ENCODE peak calls at places on chromosomes 3 and 15, in nine cellular contexts. O is left ventricle myocardium inferior, V is upper lobe of left lung, Z is epithelial cell of esophagus, R is HFFc6, K is keratinocyte, W is neural crest cell, T is AG04449, F is D721Med. X is an unnamed sample.

GRCh38 chr3:95172144-95172543 is 1109.3 kb downstream of the NSUN3 start:
- DNase-seq in V (no peak), W (no peak), K (no peak), Z (no peak), R (no peak), O (no peak), T (no peak), F (no peak), X (no peak)

GRCh38 chr3:149162007-149162406 is 32.6 kb downstream of the HPS3 start:
- DNase-seq in V (no peak), W (no peak), K (no peak), T (no peak), R (no peak), O (no peak), Z (no peak), F (no peak), X (no peak)

GRCh38 chr3:71092665-71093064 is 490.9 kb downstream of the FOXP1 start:
- DNase-seq in R (no peak), W (no peak), O (no peak), K (no peak), V (no peak), T (no peak), F (no peak), Z (no peak), X (no peak)

GRCh38 chr3:81565066-81565465 is 196.4 kb downstream of the GBE1 start:
- DNase-seq in V (no peak), F (no peak), K (no peak), W (no peak), T (no peak), O (no peak), Z (peak), R (peak), X (no peak)

GRCh38 chr3:148269816-148270215 is 427.9 kb upstream of the AGTR1 start:
- DNase-seq in V (no peak), R (no peak), W (no peak), O (no peak), Z (peak), T (no peak), F (no peak), K (no peak), X (no peak)

GRCh38 chr3:54853573-54854404 is 74.1 kb downstream of the LRTM1 start:
- DNase-seq in W (peak), O (peak), Z (peak), V (peak), F (peak), T (no peak), R (peak), K (no peak), X (peak)

GRCh38 chr3:71805199-71805598 is 20.3 kb upstream of the PROK2 start:
- DNase-seq in T (no peak), F (no peak), V (no peak), K (no peak), O (no peak), W (no peak), R (no peak), Z (no peak), X (no peak)

GRCh38 chr15:69524296-69524695 is 71.7 kb downstream of the RPLP1 start:
- DNase-seq in V (no peak), K (no peak), R (no peak), T (no peak), F (no peak), W (no peak), O (no peak), Z (no peak), X (no peak)

GRCh38 chr3:119883461-119884160 is 101.7 kb downstream of the NR1I2 start:
- DNase-seq in K (no peak), O (no peak), T (no peak), V (no peak), Z (no peak), R (no peak), W (no peak), F (no peak), X (no peak)
- TF ChIP-seq CTCF in K (no peak), O (peak), T (no peak), V (no peak), Z (no peak), R (peak), W (peak), F (no peak), X (peak)

DNA sequence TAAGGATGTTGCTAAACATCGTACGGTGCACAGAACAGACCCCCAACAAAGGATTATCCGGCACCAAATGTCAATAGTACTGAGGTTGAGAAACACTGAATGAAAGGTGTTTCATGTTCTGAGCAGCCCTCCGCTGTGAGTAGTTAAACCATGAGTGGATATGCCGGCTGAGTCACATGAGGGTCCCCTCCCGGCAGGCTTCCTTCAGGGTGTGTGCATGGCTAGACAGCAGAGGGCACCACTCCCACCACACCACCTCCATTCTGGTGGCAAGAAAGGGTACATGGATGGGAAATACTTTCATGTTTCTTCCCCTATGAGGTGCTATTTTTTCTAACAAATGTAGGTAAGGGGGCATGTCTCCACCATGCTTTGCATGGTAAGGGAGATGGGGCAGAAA is 128.3 kb upstream of the SEMA6D start:
- DNase-seq in F (no peak), T (no peak), V (no peak), R (no peak), Z (no peak), W (no peak), O (no peak), K (no peak), X (no peak)
- TF ChIP-seq CTCF in F (peak), T (no peak), V (no peak), R (no peak), Z (no peak), W (no peak), O (no peak), K (no peak), X (no peak)

DNA sequence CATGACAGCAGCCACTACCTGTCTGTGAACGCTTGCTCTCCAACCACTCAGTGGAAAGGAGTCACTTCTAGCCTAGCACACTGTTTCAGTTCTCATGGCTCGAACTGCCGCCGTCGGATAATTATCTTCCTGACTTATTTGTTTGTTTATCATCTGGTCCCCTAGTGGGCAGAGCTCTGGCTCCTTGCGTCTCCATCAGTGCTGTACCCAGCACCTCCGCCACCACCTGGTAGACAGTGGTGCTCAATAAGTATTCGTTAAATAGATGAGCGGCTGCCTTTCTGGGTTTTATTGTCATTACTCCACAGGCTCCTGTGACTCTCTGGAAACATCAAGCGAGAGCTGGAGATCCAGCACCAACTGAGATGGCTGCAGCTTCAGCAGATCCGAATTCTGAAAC is 297.5 kb downstream of the NTRK3 start:
- DNase-seq in F (no peak), Z (no peak), V (no peak), O (no peak), K (no peak), R (no peak), W (no peak), T (no peak), X (no peak)
- TF ChIP-seq CTCF in F (no peak), Z (no peak), V (no peak), O (no peak), K (no peak), R (peak), W (peak), T (no peak), X (peak)

GRCh38 chr3:143119974-143120715 is 574 bp downstream of the CHST2 start:
- DNase-seq in K (no peak), R (no peak), W (peak), T (no peak), Z (peak), V (peak), O (peak), F (no peak), X (peak)

GRCh38 chr3:143122089-143122430 is 2.5 kb downstream of the CHST2 start:
- DNase-seq in K (no peak), T (no peak), Z (no peak), V (peak), R (no peak), W (no peak), F (no peak), O (no peak), X (no peak)

GRCh38 chr3:143120716-143121239 is 1.2 kb downstream of the CHST2 start:
- DNase-seq in F (no peak), O (no peak), T (no peak), Z (peak), K (no peak), V (peak), W (peak), R (peak), X (peak)

GRCh38 chr3:143122608-143123352 is 3.2 kb downstream of the CHST2 start:
- DNase-seq in T (no peak), V (no peak), F (no peak), Z (no peak), R (no peak), K (no peak), W (no peak), O (no peak), X (no peak)

DNA sequence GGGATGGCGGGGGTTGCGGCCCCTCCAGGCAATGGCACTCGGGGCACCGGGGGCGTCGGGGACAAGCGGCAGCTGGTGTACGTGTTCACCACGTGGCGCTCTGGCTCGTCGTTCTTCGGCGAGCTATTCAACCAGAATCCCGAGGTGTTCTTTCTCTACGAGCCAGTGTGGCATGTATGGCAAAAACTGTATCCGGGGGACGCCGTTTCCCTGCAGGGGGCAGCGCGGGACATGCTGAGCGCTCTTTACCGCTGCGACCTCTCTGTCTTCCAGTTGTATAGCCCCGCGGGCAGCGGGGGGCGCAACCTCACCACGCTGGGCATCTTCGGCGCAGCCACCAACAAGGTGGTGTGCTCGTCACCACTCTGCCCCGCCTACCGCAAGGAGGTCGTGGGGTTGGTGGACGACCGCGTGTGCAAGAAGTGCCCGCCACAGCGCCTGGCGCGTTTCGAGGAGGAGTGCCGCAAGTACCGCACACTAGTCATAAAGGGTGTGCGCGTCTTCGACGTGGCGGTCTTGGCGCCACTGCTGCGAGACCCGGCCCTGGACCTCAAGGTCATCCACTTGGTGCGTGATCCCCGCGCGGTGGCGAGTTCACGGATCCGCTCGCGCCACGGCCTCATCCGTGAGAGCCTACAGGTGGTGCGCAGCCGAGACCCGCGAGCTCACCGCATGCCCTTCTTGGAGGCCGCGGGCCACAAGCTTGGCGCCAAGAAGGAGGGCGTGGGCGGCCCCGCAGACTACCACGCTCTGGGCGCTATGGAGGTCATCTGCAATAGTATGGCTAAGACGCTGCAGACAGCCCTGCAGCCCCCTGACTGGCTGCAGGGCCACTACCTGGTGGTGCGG is 1.9 kb downstream of the CHST2 start:
- DNase-seq in T (no peak), K (no peak), F (peak), O (peak), W (peak), V (peak), R (peak), Z (peak), X (peak)
- TF ChIP-seq CTCF in T (peak), K (peak), F (peak), O (peak), W (peak), V (peak), R (peak), Z (no peak), X (peak)

GRCh38 chr3:10474847-10475246 is 30.5 kb downstream of the ATP2B2 start:
- DNase-seq in O (no peak), K (no peak), R (no peak), V (no peak), Z (no peak), W (no peak), T (no peak), F (no peak), X (no peak)
- TF ChIP-seq CTCF in O (no peak), K (no peak), R (no peak), V (no peak), Z (no peak), W (no peak), T (no peak), F (no peak), X (no peak)

DNA sequence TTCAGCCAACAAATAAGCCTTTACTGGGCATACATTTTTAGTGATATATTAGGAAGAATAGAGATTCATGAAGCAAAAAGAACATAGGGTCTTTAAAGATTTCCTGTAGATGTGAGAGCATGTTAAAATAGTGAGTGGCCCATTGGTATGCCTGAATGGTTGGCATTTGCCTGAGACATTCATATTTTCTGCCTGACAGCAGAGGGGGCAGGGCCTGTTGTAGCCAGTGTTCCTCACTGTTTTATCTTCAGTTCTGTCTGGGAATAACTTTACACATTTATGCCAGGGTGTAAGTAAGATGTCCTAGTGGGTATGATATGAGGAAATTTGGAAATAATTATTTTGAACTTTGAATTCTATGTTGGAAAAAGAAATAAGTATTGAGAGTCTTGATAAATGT is 704.7 kb upstream of the ARPP21 start:
- DNase-seq in K (no peak), O (no peak), T (no peak), F (no peak), Z (no peak), R (no peak), W (no peak), V (no peak), X (no peak)
- TF ChIP-seq CTCF in K (no peak), O (no peak), T (no peak), F (no peak), Z (no peak), R (no peak), W (no peak), V (no peak), X (no peak)

DNA sequence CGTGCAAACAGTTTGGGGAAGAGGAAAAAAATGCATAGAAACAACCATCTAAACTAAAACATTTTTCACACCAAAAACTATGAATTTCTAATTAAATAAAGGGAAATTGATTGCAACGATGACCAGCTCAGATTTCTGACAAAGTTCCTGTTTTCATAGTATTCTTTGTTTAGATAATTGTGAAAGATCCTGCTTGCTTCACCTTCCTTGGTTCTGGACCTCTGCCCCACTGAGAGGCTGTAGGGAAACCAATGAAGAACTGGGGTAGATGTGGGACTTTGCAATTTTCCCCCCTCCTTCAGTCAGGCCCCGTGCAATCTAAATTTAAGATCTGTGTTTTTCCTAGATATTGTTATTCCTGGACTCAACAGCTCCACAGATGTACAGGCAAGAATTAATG is 13.8 kb upstream of the TEX264 start:
- DNase-seq in T (no peak), V (no peak), R (no peak), O (no peak), W (no peak), Z (no peak), K (no peak), F (no peak), X (no peak)
- TF ChIP-seq CTCF in T (no peak), V (no peak), R (no peak), O (no peak), W (no peak), Z (no peak), K (no peak), F (no peak), X (no peak)

DNA sequence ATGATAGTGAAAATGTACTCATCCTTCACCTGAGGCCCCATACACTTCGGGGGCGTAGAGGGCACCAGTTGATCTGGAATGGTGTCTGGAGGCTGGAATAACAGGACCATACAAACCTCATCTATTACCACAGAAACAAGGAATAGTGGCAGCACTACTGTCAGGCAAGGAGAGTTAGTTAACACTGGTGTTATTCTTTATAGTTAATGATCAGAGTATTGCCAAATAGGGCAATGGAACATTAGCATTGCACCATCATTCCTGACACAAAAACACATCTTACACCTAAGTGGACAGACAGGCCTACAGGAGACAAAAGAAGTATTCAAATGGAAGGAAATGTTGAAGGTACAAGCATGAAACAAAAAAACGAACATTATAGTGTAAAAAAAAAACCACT is 137.0 kb upstream of the UBP1 start:
- DNase-seq in Z (no peak), V (no peak), R (no peak), W (no peak), O (no peak), K (no peak), F (no peak), T (no peak), X (no peak)
- TF ChIP-seq CTCF in Z (no peak), V (no peak), R (no peak), W (no peak), O (no peak), K (no peak), F (no peak), T (no peak), X (no peak)

GRCh38 chr3:172465281-172465680 is 17.0 kb upstream of the GHSR start:
- DNase-seq in F (no peak), V (no peak), Z (no peak), T (no peak), R (no peak), K (no peak), O (no peak), W (no peak), X (no peak)

GRCh38 chr3:172464306-172464705 is 16.1 kb upstream of the GHSR start:
- DNase-seq in W (no peak), T (no peak), Z (no peak), V (no peak), F (no peak), R (no peak), O (no peak), K (no peak), X (no peak)

GRCh38 chr3:172456404-172456803 is 8.1 kb upstream of the GHSR start:
- DNase-seq in T (no peak), V (no peak), O (no peak), W (no peak), F (no peak), Z (no peak), K (no peak), R (no peak), X (no peak)

GRCh38 chr3:172466553-172467130 is 18.4 kb upstream of the GHSR start:
- DNase-seq in T (no peak), V (no peak), R (no peak), K (no peak), O (no peak), F (no peak), Z (no peak), W (no peak), X (no peak)

GRCh38 chr3:172461530-172462138 is 13.4 kb upstream of the GHSR start:
- DNase-seq in W (no peak), R (peak), T (no peak), K (no peak), F (no peak), Z (peak), V (no peak), O (no peak), X (no peak)
- TF ChIP-seq CTCF in W (peak), R (peak), T (peak), K (peak), F (peak), Z (peak), V (peak), O (peak), X (peak)

GRCh38 chr15:39578851-39579486 is 1.9 kb upstream of the THBS1 start:
- DNase-seq in F (no peak), T (no peak), Z (no peak), R (peak), W (no peak), V (no peak), O (no peak), K (no peak), X (no peak)
- TF ChIP-seq CTCF in F (no peak), T (peak), Z (no peak), R (peak), W (no peak), V (no peak), O (peak), K (peak), X (peak)

X was measured in type B pancreatic cell.